ENCODE peak calls at places on chromosomes 13 and 19, in six cellular contexts. One of them, this sample, is unnamed.

GRCh38 chr19:41421314-41421713 is 5.9 kb downstream of the B3GNT8 start:
- DNase-seq in neural progenitor cell: no peak
- DNase-seq in A673: no peak
- DNase-seq in IMR-90: no peak
- DNase-seq in upper lobe of right lung: no peak
- DNase-seq in adrenal gland: no peak
- DNase-seq in this sample: no peak

GRCh38 chr19:4676955-4677731 is 7.0 kb upstream of the MYDGF start:
- DNase-seq in upper lobe of right lung: no peak
- DNase-seq in adrenal gland: peak; percentile 46
- DNase-seq in neural progenitor cell: peak; percentile 84
- DNase-seq in IMR-90: peak; percentile 35
- DNase-seq in A673: peak; percentile 54
- DNase-seq in this sample: no peak

GRCh38 chr19:45344621-45345505 is 4.3 kb downstream of the KLC3 start:
- DNase-seq in neural progenitor cell: no peak
- DNase-seq in adrenal gland: no peak
- DNase-seq in upper lobe of right lung: no peak
- DNase-seq in IMR-90: no peak
- DNase-seq in A673: no peak
- DNase-seq in this sample: no peak

GRCh38 chr13:76610819-76611415 is 275.3 kb downstream of the KCTD12 start:
- DNase-seq in adrenal gland: no peak
- DNase-seq in A673: no peak
- DNase-seq in upper lobe of right lung: no peak
- DNase-seq in IMR-90: no peak
- DNase-seq in neural progenitor cell: no peak
- DNase-seq in this sample: no peak

GRCh38 chr19:16258440-16258903 is 60.8 kb downstream of the AP1M1 start:
- DNase-seq in IMR-90: no peak
- DNase-seq in adrenal gland: peak; percentile 57
- DNase-seq in A673: no peak
- DNase-seq in neural progenitor cell: no peak
- DNase-seq in upper lobe of right lung: peak; percentile 78
- DNase-seq in this sample: peak; percentile 86

GRCh38 chr19:10419646-10420443 is 493 bp upstream of the PDE4A start:
- DNase-seq in neural progenitor cell: peak; percentile 95
- DNase-seq in upper lobe of right lung: no peak
- DNase-seq in A673: peak; percentile 99
- DNase-seq in adrenal gland: no peak
- DNase-seq in IMR-90: peak; percentile 61
- DNase-seq in this sample: no peak

GRCh38 chr13:46553886-46554855 is 1.2 kb downstream of the LRCH1 start:
- DNase-seq in neural progenitor cell: peak; percentile 78
- DNase-seq in IMR-90: peak; percentile 95
- DNase-seq in A673: peak; percentile 92
- DNase-seq in upper lobe of right lung: peak; percentile 88
- DNase-seq in adrenal gland: peak; percentile 63
- DNase-seq in this sample: peak; percentile 85

GRCh38 chr19:12052571-12053169 is at the start of gene ZNF878:
- DNase-seq in IMR-90: peak; percentile 85
- DNase-seq in A673: peak; percentile 96
- DNase-seq in adrenal gland: peak; percentile 95
- DNase-seq in upper lobe of right lung: peak; percentile 94
- DNase-seq in neural progenitor cell: peak; percentile 99
- DNase-seq in this sample: peak; percentile 89

GRCh38 chr19:40596608-40597328 is 4.4 kb upstream of the LTBP4 start:
- DNase-seq in IMR-90: peak; percentile 59
- DNase-seq in neural progenitor cell: peak; percentile 84
- DNase-seq in upper lobe of right lung: peak; percentile 86
- DNase-seq in A673: no peak
- DNase-seq in adrenal gland: peak; percentile 81
- DNase-seq in this sample: peak; percentile 84

GRCh38 chr13:99425485-99426341 is 75.6 kb upstream of the TM9SF2 start:
- DNase-seq in IMR-90: no peak
- DNase-seq in neural progenitor cell: no peak
- DNase-seq in adrenal gland: no peak
- DNase-seq in A673: no peak
- DNase-seq in upper lobe of right lung: no peak
- DNase-seq in this sample: peak; percentile 66
- H3K27ac ChIP-seq in IMR-90: no peak overlapping the region
- H3K27ac ChIP-seq in neural progenitor cell: no peak overlapping the region
- H3K27ac ChIP-seq in adrenal gland: no peak overlapping the region
- H3K27ac ChIP-seq in A673: no peak overlapping the region
- H3K27ac ChIP-seq in upper lobe of right lung: no peak overlapping the region
- H3K27ac ChIP-seq in this sample: no peak overlapping the region

DNA sequence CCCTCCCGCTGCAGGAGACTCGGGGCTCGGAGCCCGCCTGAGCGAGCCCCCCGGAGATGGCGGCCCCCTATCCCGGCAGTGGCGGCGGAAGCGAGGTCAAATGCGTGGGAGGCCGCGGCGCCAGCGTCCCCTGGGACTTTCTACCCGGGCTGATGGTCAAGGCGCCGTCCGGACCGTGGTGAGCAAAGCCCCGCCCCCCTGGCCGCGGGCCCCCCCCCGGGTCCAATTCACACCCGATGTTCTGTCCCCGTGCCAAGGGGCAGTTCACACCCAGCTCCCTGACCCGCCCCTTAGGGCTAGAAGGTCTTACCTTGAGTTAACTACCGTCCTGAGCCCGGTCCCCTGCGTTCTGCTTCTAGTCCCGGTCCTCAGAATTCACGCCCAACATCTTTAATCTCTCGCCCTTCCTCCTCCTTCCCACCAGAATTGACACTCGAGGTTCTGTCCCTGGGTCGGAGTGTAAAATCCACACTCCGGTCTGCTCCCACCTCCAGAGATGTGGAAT is 1.4 kb downstream of the NPAS1 start:
- DNase-seq in upper lobe of right lung: no peak
- DNase-seq in IMR-90: no peak
- DNase-seq in adrenal gland: no peak
- DNase-seq in A673: no peak
- DNase-seq in neural progenitor cell: peak; percentile 41
- DNase-seq in this sample: no peak
- H3K4me3 ChIP-seq in upper lobe of right lung: no peak overlapping the region
- H3K4me3 ChIP-seq in IMR-90: peak overlapping the region; percentile 36
- H3K4me3 ChIP-seq in adrenal gland: peak overlapping the region; percentile 42
- H3K4me3 ChIP-seq in A673: peak overlapping the region; percentile 44
- H3K4me3 ChIP-seq in neural progenitor cell: peak overlapping the region; percentile 44
- H3K4me3 ChIP-seq in this sample: peak overlapping the region; percentile 66

DNA sequence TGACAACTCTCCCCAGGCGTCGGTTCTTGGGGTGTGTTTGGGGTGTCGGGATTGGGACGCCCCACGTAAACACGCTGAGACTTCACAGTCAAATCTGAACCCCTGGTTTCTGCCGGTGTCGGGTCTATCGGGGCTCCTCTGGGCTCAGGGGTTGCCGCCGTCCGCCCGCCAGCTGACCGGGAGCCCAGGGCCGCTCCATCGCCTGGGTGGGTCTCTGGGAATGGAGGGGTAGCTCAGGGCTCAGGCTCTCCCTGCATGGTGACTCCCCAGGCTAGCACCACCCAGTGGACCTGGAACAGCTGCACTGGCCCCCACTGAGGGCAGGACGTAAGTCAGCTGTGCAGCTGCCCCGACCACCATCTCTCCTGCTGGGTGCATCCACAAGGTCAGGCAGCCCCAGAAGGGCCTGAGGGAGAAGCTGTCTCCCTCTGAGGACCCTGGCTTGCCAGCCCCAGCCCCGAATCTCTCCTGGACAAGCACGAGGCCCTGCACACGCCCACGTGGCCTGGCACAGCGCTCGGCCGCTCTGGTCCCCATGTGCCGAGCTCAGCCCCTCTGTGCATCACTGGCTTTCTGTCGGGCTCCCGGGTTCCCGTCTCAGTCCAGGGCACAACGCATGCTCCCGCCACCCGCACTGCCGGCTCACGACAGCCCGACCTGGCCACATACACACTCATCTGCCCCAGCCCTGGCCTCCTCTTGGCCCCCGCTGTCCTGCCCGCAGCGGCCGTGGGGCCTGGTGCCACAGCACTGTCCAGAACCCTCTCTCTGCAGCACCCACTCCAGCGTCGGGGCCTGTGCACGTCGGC is 6.1 kb downstream of the RNF126 start:
- DNase-seq in neural progenitor cell: no peak
- DNase-seq in IMR-90: no peak
- DNase-seq in A673: no peak
- DNase-seq in upper lobe of right lung: no peak
- DNase-seq in adrenal gland: no peak
- DNase-seq in this sample: no peak
- TF ChIP-seq CTCF in neural progenitor cell: no peak
- TF ChIP-seq CTCF in IMR-90: no peak
- TF ChIP-seq CTCF in A673: no peak
- TF ChIP-seq CTCF in upper lobe of right lung: no peak
- TF ChIP-seq CTCF in adrenal gland: no peak
- TF ChIP-seq CTCF in this sample: no peak

GRCh38 chr19:22052644-22053013 is 345 bp downstream of the ZNF257 start:
- DNase-seq in IMR-90: no peak
- DNase-seq in neural progenitor cell: no peak
- DNase-seq in adrenal gland: peak; percentile 8
- DNase-seq in A673: no peak
- DNase-seq in upper lobe of right lung: no peak
- DNase-seq in this sample: no peak
- H3K27ac ChIP-seq in IMR-90: no peak overlapping the region
- H3K27ac ChIP-seq in neural progenitor cell: no peak overlapping the region
- H3K27ac ChIP-seq in adrenal gland: no peak overlapping the region
- H3K27ac ChIP-seq in A673: no peak overlapping the region
- H3K27ac ChIP-seq in upper lobe of right lung: no peak overlapping the region
- H3K27ac ChIP-seq in this sample: no peak overlapping the region

This sample was measured in coronary artery.